ENCODE peak calls at places on chromosomes 4 and X, in six cellular contexts. One of them, this sample, is unnamed.

GRCh38 chrX:106791495-106791894 is 11.0 kb upstream of the TBC1D8B start:
- DNase-seq in heart left ventricle: no peak
- DNase-seq in foreskin fibroblast: peak
- DNase-seq in A549: no peak
- DNase-seq in right lobe of liver: no peak
- DNase-seq in kidney epithelial cell: no peak
- DNase-seq in this sample: no peak

GRCh38 chrX:135591871-135592270 is 71.4 kb downstream of the INTS6L start:
- DNase-seq in A549: no peak
- DNase-seq in foreskin fibroblast: peak
- DNase-seq in heart left ventricle: no peak
- DNase-seq in right lobe of liver: no peak
- DNase-seq in kidney epithelial cell: no peak
- DNase-seq in this sample: no peak

GRCh38 chrX:1521459-1521956 is 15.5 kb downstream of the P2RY8 start:
- DNase-seq in foreskin fibroblast: no peak
- DNase-seq in right lobe of liver: no peak
- DNase-seq in A549: no peak
- DNase-seq in kidney epithelial cell: no peak
- DNase-seq in heart left ventricle: no peak
- DNase-seq in this sample: no peak

GRCh38 chr4:8276358-8277240 is 7.0 kb downstream of the HTRA3 start:
- DNase-seq in heart left ventricle: peak
- DNase-seq in right lobe of liver: peak
- DNase-seq in foreskin fibroblast: peak
- DNase-seq in kidney epithelial cell: no peak
- DNase-seq in A549: no peak
- DNase-seq in this sample: no peak

GRCh38 chrX:118383120-118383519 is 37.2 kb downstream of the WDR44 start:
- DNase-seq in A549: no peak
- DNase-seq in kidney epithelial cell: no peak
- DNase-seq in foreskin fibroblast: no peak
- DNase-seq in right lobe of liver: no peak
- DNase-seq in heart left ventricle: no peak
- DNase-seq in this sample: no peak

GRCh38 chr4:73259552-73260140 is 1.0 kb upstream of the ANKRD17 start:
- DNase-seq in foreskin fibroblast: no peak
- DNase-seq in A549: no peak
- DNase-seq in heart left ventricle: no peak
- DNase-seq in right lobe of liver: no peak
- DNase-seq in kidney epithelial cell: no peak
- DNase-seq in this sample: no peak

GRCh38 chrX:115562492-115562872 is 1.5 kb downstream of the PLS3 start:
- DNase-seq in foreskin fibroblast: peak
- DNase-seq in A549: peak
- DNase-seq in kidney epithelial cell: no peak
- DNase-seq in heart left ventricle: peak
- DNase-seq in right lobe of liver: no peak
- DNase-seq in this sample: peak

GRCh38 chrX:47129879-47130358 is 14.6 kb downstream of the NDUFB11 start:
- DNase-seq in heart left ventricle: no peak
- DNase-seq in kidney epithelial cell: no peak
- DNase-seq in A549: no peak
- DNase-seq in foreskin fibroblast: no peak
- DNase-seq in right lobe of liver: no peak
- DNase-seq in this sample: no peak

GRCh38 chr4:139154538-139154937 is 22.5 kb downstream of the ELF2 start:
- DNase-seq in kidney epithelial cell: no peak
- DNase-seq in A549: no peak
- DNase-seq in right lobe of liver: no peak
- DNase-seq in heart left ventricle: no peak
- DNase-seq in foreskin fibroblast: no peak
- DNase-seq in this sample: no peak

GRCh38 chrX:4277122-4277521 is 563.7 kb upstream of the PRKX start:
- DNase-seq in A549: no peak
- DNase-seq in kidney epithelial cell: no peak
- DNase-seq in foreskin fibroblast: no peak
- DNase-seq in right lobe of liver: no peak
- DNase-seq in heart left ventricle: no peak
- DNase-seq in this sample: no peak

GRCh38 chrX:143623657-143624056 is 12.2 kb downstream of the SLITRK4 start:
- DNase-seq in foreskin fibroblast: no peak
- DNase-seq in right lobe of liver: no peak
- DNase-seq in kidney epithelial cell: no peak
- DNase-seq in A549: no peak
- DNase-seq in heart left ventricle: no peak
- DNase-seq in this sample: no peak

GRCh38 chr4:113584407-113585150 is 177.0 kb downstream of the CAMK2D start:
- DNase-seq in foreskin fibroblast: peak
- DNase-seq in A549: no peak
- DNase-seq in kidney epithelial cell: peak
- DNase-seq in right lobe of liver: no peak
- DNase-seq in heart left ventricle: no peak
- DNase-seq in this sample: no peak

GRCh38 chr4:174230680-174231079 is 52.8 kb downstream of the FBXO8 start:
- DNase-seq in foreskin fibroblast: no peak
- DNase-seq in heart left ventricle: no peak
- DNase-seq in A549: no peak
- DNase-seq in right lobe of liver: no peak
- DNase-seq in kidney epithelial cell: no peak
- DNase-seq in this sample: no peak

GRCh38 chrX:77446029-77446585 is 1.1 kb upstream of the FGF16 start:
- DNase-seq in A549: no peak
- DNase-seq in right lobe of liver: peak
- DNase-seq in heart left ventricle: no peak
- DNase-seq in foreskin fibroblast: peak
- DNase-seq in kidney epithelial cell: no peak
- DNase-seq in this sample: no peak
- TF ChIP-seq CTCF in A549: no peak
- TF ChIP-seq CTCF in right lobe of liver: no peak
- TF ChIP-seq CTCF in heart left ventricle: peak
- TF ChIP-seq CTCF in foreskin fibroblast: peak
- TF ChIP-seq CTCF in kidney epithelial cell: peak
- TF ChIP-seq CTCF in this sample: no peak

GRCh38 chr4:182267048-182267447 is 23.8 kb downstream of the TENM3 start:
- DNase-seq in foreskin fibroblast: no peak
- DNase-seq in kidney epithelial cell: no peak
- DNase-seq in A549: no peak
- DNase-seq in right lobe of liver: no peak
- DNase-seq in heart left ventricle: no peak
- DNase-seq in this sample: no peak

GRCh38 chr4:182263562-182263961 is 20.4 kb downstream of the TENM3 start:
- DNase-seq in right lobe of liver: no peak
- DNase-seq in heart left ventricle: no peak
- DNase-seq in A549: no peak
- DNase-seq in kidney epithelial cell: no peak
- DNase-seq in foreskin fibroblast: no peak
- DNase-seq in this sample: no peak

GRCh38 chr4:182268966-182269365 is 25.8 kb downstream of the TENM3 start:
- DNase-seq in foreskin fibroblast: no peak
- DNase-seq in kidney epithelial cell: no peak
- DNase-seq in A549: no peak
- DNase-seq in heart left ventricle: no peak
- DNase-seq in right lobe of liver: no peak
- DNase-seq in this sample: no peak

GRCh38 chr4:182264139-182264752 is 21.0 kb downstream of the TENM3 start:
- DNase-seq in A549: no peak
- DNase-seq in kidney epithelial cell: no peak
- DNase-seq in right lobe of liver: no peak
- DNase-seq in heart left ventricle: no peak
- DNase-seq in foreskin fibroblast: no peak
- DNase-seq in this sample: no peak

GRCh38 chr4:182265881-182266280 is 22.7 kb downstream of the TENM3 start:
- DNase-seq in right lobe of liver: no peak
- DNase-seq in heart left ventricle: no peak
- DNase-seq in A549: no peak
- DNase-seq in kidney epithelial cell: no peak
- DNase-seq in foreskin fibroblast: no peak
- DNase-seq in this sample: peak
- TF ChIP-seq CTCF in right lobe of liver: peak
- TF ChIP-seq CTCF in heart left ventricle: no peak
- TF ChIP-seq CTCF in A549: no peak
- TF ChIP-seq CTCF in kidney epithelial cell: no peak
- TF ChIP-seq CTCF in foreskin fibroblast: no peak
- TF ChIP-seq CTCF in this sample: no peak

GRCh38 chr4:54945838-54946237 is 179.6 kb downstream of the KDR start:
- DNase-seq in kidney epithelial cell: no peak
- DNase-seq in foreskin fibroblast: no peak
- DNase-seq in A549: no peak
- DNase-seq in heart left ventricle: no peak
- DNase-seq in right lobe of liver: no peak
- DNase-seq in this sample: no peak
- TF ChIP-seq CTCF in kidney epithelial cell: no peak
- TF ChIP-seq CTCF in foreskin fibroblast: no peak
- TF ChIP-seq CTCF in A549: no peak
- TF ChIP-seq CTCF in heart left ventricle: peak
- TF ChIP-seq CTCF in right lobe of liver: no peak
- TF ChIP-seq CTCF in this sample: no peak

DNA sequence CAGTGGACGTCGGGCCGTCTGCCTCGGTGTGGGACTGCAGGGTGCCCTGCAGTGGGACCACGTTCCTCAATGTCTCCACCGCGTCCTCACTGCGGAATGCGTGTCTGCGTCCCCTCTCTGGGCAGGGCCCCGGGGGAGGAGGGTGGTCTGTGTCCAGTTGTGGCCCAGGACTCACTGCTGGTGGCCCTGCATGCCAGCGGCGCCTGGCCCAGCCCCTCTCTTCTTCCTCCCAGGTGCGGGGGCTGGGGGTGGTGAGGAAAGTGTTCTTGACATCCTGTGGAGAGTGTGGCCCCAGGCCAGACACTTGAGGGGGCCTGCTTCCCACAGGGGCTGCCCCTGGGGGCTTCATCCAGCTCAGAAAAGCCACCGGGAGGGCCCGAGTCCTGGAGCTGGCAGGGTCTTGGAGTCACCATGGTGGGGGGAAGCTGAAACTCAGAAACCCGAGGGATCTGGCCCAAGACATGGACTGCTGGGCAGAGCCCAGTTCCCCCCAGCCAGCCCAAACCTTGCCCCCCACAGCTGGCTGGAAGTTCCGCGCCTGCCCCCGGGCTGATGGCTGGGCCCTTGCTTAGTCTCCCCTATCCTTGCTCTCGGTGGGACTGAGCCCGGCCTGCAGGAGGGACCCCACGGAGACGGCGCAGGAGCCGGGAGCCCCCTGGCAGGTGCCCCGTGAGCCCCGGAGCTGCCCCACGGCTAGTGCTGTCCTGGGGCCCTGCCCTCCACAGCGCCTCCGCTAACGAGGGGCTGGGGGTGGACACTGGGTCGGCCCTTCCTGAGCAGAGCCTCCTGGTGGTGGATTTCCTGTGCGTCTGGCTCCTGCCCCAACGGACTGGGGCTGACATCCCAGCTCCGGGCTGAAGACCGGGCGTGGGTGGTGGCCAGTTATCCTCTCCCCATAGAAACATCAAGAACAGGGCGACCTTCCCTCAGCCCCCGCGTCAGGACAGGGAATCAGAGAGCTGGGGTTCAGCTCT is 2.9 kb downstream of the DOK7 start:
- DNase-seq in A549: no peak
- DNase-seq in kidney epithelial cell: no peak
- DNase-seq in heart left ventricle: no peak
- DNase-seq in foreskin fibroblast: no peak
- DNase-seq in right lobe of liver: peak
- DNase-seq in this sample: no peak
- TF ChIP-seq CTCF in A549: no peak
- TF ChIP-seq CTCF in kidney epithelial cell: peak
- TF ChIP-seq CTCF in heart left ventricle: peak
- TF ChIP-seq CTCF in foreskin fibroblast: peak
- TF ChIP-seq CTCF in right lobe of liver: no peak
- TF ChIP-seq CTCF in this sample: no peak

DNA sequence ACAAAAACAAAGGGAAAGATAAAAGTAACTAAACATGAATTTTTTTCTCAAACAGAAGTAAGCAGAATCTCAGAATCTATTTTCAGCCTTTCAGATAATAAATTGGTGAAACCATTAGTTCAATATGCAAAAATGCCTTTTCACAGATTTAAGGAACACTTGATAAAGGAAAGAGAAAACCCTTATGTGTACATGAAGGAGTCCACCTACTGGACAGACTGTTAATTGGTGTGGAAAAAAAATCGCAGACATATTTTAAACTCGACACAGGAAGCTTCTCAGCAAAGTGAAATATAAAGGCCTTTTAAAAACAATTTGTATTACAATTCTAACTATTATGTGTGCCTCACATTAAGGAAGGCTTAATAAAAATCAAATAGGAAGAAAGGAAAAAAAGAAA is 22.3 kb downstream of the COX7B2 start:
- DNase-seq in foreskin fibroblast: peak
- DNase-seq in heart left ventricle: no peak
- DNase-seq in A549: no peak
- DNase-seq in kidney epithelial cell: no peak
- DNase-seq in right lobe of liver: no peak
- DNase-seq in this sample: no peak
- TF ChIP-seq CTCF in foreskin fibroblast: peak
- TF ChIP-seq CTCF in heart left ventricle: peak
- TF ChIP-seq CTCF in A549: no peak
- TF ChIP-seq CTCF in kidney epithelial cell: peak
- TF ChIP-seq CTCF in right lobe of liver: no peak
- TF ChIP-seq CTCF in this sample: peak